ENCODE peak calls at places on chromosomes 11 and 22, in five cellular contexts. Z is PC-3, E is neural progenitor cell, D is MM.1S, H is GM23338. W is an unnamed sample.
A peak's percentile ranks its signal among the peaks of the same experiment; 100 is the strongest.

GRCh38 chr11:43942651-43943356 is 367 bp downstream of the C11orf96 start:
- DNase-seq in Z (peak; percentile 2), E (peak; percentile 61), D (peak; percentile 43), H (peak; percentile 48), W (peak; percentile 63)

GRCh38 chr22:35274154-35274871 is 17.0 kb downstream of the HMGXB4 start:
- DNase-seq in Z (peak; percentile 5), E (no peak), D (no peak), H (no peak), W (no peak)

GRCh38 chr11:115718945-115719344 is 214.7 kb upstream of the CADM1 start:
- DNase-seq in Z (no peak), E (no peak), D (no peak), H (no peak), W (no peak)

GRCh38 chr11:94134651-94135512 is 6.2 kb downstream of the PANX1 start:
- DNase-seq in Z (peak; percentile 90), E (no peak), D (no peak), H (no peak), W (peak; percentile 98)

GRCh38 chr11:101226617-101227016 is 97.0 kb upstream of the PGR start:
- DNase-seq in Z (no peak), E (no peak), D (no peak), H (no peak), W (no peak)

GRCh38 chr22:37046589-37046988 is 5.0 kb upstream of the KCTD17 start:
- DNase-seq in Z (no peak), E (no peak), D (no peak), H (no peak), W (no peak)

GRCh38 chr11:105456950-105457349 is 152.9 kb upstream of the GRIA4 start:
- DNase-seq in Z (no peak), E (peak; percentile 8), D (no peak), H (peak; percentile 68), W (no peak)

GRCh38 chr11:75303544-75304224 is 47.8 kb downstream of the ARRB1 start:
- DNase-seq in Z (no peak), E (no peak), D (no peak), H (no peak), W (no peak)

GRCh38 chr22:27397948-27398330 is 403.6 kb downstream of the MN1 start:
- DNase-seq in Z (no peak), E (no peak), D (no peak), H (no peak), W (peak; percentile 64)

GRCh38 chr22:19941365-19942070 is at the start of the genes COMT and TXNRD2:
- DNase-seq in Z (peak; percentile 57), E (no peak), D (peak; percentile 67), H (peak; percentile 70), W (peak; percentile 88)

GRCh38 chr11:65380460-65381126 is 1.9 kb downstream of the SLC25A45 start:
- DNase-seq in Z (no peak), E (no peak), D (no peak), H (peak; percentile 48), W (no peak)

GRCh38 chr11:115505165-115505564 is 950 bp upstream of the CADM1 start:
- DNase-seq in Z (no peak), E (peak; percentile 52), D (peak; percentile 8), H (peak; percentile 38), W (no peak)

GRCh38 chr22:32697331-32697995 is 104.0 kb upstream of the TIMP3 start:
- DNase-seq in Z (no peak), E (no peak), D (no peak), H (no peak), W (no peak)

GRCh38 chr11:87290304-87290922 is 252.7 kb downstream of the TMEM135 start:
- DNase-seq in Z (peak; percentile 93), E (peak; percentile 76), D (peak; percentile 72), H (peak; percentile 79), W (peak; percentile 73)

GRCh38 chr11:57318178-57318577 is 6.6 kb downstream of the TNKS1BP1 start:
- DNase-seq in Z (no peak), E (no peak), D (no peak), H (no peak), W (peak; percentile 54)

GRCh38 chr11:120229451-120230424 is 10.2 kb upstream of the POU2F3 start:
- DNase-seq in Z (peak; percentile 64), E (peak; percentile 68), D (peak; percentile 16), H (peak; percentile 76), W (peak; percentile 52)

GRCh38 chr11:128576555-128576954 is 10.8 kb downstream of the ETS1 start:
- DNase-seq in Z (no peak), E (peak; percentile 17), D (no peak), H (peak; percentile 56), W (no peak)

GRCh38 chr22:41919357-41920224 is 4.7 kb upstream of the SHISA8 start:
- DNase-seq in Z (no peak), E (peak; percentile 53), D (peak; percentile 31), H (peak; percentile 97), W (peak; percentile 62)
- H3F3A ChIP-seq in Z (no peaks in the 10 kb centered on the region), E (peaks cover 14% of the 10 kb centered on the region), D (no peaks in the 10 kb centered on the region), H (peaks cover 4% of the 10 kb centered on the region), W (peaks cover 12% of the 10 kb centered on the region)

DNA sequence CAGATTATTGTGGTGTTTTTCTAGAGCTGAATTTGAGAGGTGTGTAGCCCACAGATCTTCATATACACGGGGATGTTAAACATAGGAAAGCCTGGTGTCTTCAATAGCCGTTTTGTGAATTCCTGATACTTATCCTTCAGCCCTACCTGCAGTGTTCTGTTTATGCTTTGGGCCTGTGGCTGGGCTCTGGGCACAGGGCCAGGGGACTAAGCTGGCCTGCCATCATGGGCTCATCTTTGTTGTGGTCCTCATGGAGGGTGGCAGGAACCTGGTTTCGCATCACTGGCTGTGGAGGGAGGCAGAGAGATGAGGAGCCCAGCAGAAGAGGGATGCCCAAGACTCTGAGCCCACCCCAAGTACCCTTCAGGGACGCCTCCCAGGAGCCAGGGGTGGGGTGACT is 112.4 kb downstream of the CACNA1I start:
- DNase-seq in Z (no peak), E (no peak), D (no peak), H (no peak), W (no peak)
- TF ChIP-seq EZH2phosphoT487 in Z (no peak), E (no peak), D (no peak), H (no peak), W (no peak)

GRCh38 chr11:2728128-2728662 is 28.4 kb upstream of the KCNQ1OT1 start:
- DNase-seq in Z (no peak), E (no peak), D (no peak), H (no peak), W (no peak)
- TF ChIP-seq EZH2 in Z (no peak), E (no peak), D (no peak), H (no peak), W (no peak)

GRCh38 chr11:9609841-9610240 is 36.4 kb downstream of the WEE1 start:
- DNase-seq in Z (no peak), E (no peak), D (no peak), H (no peak), W (no peak)
- H3F3A ChIP-seq in Z (no peaks in the 10 kb centered on the region), E (peaks cover 29% of the 10 kb centered on the region), D (peaks cover 14% of the 10 kb centered on the region), H (peaks cover 6% of the 10 kb centered on the region), W (peaks cover 17% of the 10 kb centered on the region)

GRCh38 chr22:23563111-23563510 is 17.0 kb downstream of the IGLL1 start:
- DNase-seq in Z (no peak), E (no peak), D (no peak), H (no peak), W (no peak)

GRCh38 chr22:23566716-23567475 is 13.2 kb downstream of the IGLL1 start:
- DNase-seq in Z (no peak), E (no peak), D (no peak), H (no peak), W (no peak)

GRCh38 chr22:23564276-23564675 is 15.8 kb downstream of the IGLL1 start:
- DNase-seq in Z (no peak), E (no peak), D (no peak), H (no peak), W (no peak)

GRCh38 chr22:23565942-23566715 is 14.0 kb downstream of the IGLL1 start:
- DNase-seq in Z (no peak), E (peak; percentile 67), D (no peak), H (peak; percentile 35), W (no peak)

DNA sequence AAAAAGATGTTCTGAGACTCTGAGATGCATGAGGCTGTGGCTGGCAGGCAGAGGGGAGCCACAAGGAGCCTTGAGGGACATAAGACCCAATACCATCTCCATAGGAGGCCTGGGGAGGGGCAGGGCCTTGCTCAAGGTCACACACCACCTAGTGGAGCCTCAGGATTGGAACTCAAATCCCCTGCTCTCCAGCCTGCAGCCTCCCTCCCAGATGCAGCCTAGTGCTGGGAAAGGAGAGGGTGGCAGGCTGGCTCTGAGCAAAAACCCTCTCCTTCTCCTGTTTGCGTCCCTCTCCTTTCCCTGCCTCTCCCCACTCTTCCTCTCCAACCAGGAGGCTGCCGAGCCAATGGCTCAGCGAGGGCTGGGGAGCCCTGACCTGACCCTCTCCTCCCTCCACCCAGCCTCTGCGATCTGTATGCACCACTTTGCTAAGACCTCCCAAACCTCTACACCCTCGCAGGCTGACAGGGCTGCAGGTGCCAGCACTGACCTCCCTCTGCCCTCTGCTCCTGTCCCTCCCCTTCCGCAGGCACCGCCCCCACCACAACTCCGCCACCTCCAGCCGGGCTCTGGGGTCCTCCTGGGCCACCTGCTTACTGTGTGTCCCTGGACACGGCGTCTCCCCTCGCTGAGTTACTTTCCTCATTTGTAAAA is 14.7 kb downstream of the IGLL1 start:
- DNase-seq in Z (no peak), E (peak; percentile 57), D (no peak), H (peak; percentile 71), W (no peak)
- TF ChIP-seq EZH2phosphoT487 in Z (no peak), E (no peak), D (no peak), H (no peak), W (no peak)

DNA sequence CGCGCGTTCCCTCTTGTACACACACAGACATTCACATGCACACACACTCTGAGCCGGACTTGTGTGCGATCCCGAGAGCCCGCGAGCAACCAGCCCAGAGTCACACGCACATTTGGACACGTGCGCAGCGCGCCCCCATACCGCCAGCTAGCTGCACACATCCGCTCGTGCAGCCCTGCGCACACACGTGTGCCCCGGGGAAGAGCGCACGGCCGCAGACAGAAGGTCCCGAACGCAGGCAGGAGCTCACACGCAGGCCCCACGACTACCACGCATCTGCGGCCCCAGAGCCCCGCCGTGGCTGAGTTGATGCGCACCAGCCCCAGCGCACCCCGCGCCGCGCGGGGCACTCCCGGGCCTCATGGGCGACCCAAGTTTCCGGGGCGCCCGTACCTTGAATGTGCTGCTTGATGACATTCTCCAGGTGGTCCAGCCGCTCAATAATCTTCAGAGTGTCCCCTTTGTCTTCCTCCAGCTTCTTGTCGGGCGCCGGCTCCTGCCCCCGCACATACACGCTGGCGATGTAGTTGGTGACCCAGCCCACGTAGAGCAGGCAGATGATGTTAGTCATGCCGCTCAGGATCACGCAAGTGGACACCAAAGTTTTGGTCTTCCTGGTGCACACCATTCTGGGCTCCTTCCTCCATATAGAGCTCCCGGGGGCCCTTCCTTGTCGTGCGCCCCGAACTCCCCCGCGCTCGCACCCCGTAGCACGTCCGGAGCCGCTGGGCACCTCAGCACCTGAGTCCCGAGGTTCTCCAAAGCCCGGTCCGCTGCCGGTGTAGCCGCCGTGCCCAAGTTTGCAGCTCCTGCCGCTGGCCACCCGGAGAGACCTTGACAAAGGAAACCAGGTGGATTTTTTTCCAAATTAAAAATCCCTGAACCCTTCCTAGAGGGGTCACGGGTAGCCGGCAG is 582 bp downstream of the GALNT18 start:
- DNase-seq in Z (peak; percentile 31), E (peak; percentile 62), D (peak; percentile 56), H (peak; percentile 50), W (peak; percentile 82)
- TF ChIP-seq EZH2 in Z (no peak), E (peak; percentile 89), D (no peak), H (peak; percentile 49), W (no peak)

DNA sequence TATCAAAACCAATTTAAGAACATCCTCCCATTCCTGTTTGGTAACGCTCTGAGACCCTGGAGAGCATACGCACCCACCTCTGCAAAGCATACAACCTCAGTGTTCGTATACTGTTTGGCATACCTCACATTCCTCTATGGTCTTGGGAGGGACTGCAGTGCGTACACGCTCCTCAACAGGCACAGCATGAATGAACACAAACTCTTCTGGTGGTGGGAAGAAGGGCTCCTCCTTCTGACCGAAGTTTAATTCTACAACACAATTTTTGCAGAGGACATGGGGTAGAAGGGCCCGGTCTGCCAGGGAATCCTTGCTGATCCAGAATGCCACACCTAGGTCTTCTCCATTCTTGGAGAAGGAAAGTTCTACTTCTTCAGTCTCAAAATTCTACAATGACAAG is 5.3 kb downstream of the HNRNPUL2 start:
- DNase-seq in Z (peak; percentile 40), E (peak; percentile 51), D (no peak), H (peak; percentile 24), W (peak; percentile 36)
- H3F3A ChIP-seq in Z (no peaks in the 10 kb centered on the region), E (peaks cover 74% of the 10 kb centered on the region), D (peaks cover 39% of the 10 kb centered on the region), H (peaks cover 66% of the 10 kb centered on the region), W (peaks cover 49% of the 10 kb centered on the region)